ENCODE peak calls at places on chromosomes 3 and 15, in four cellular contexts. One of them, this sample, is unnamed.

GRCh38 chr15:62591842-62592838 is 427.1 kb upstream of the C2CD4B start:
- DNase-seq in activated CD4-positive, alpha-beta T cell treated with anti-CD3 and anti-CD28 coated beads, Interleukin-2, amount 10 ng/mL, durations not matched to agents 7 days and 5 days: no peak
- DNase-seq in astrocyte of the cerebellum: no peak
- DNase-seq in activated naive CD4-positive, alpha-beta T cell treated with anti-CD3 and anti-CD28 coated beads for 36 hours: no peak
- DNase-seq in this sample: no peak

GRCh38 chr15:51917493-51917892 is 54.1 kb downstream of the LEO1 start:
- DNase-seq in activated CD4-positive, alpha-beta T cell treated with anti-CD3 and anti-CD28 coated beads, Interleukin-2, amount 10 ng/mL, durations not matched to agents 7 days and 5 days: no peak
- DNase-seq in astrocyte of the cerebellum: no peak
- DNase-seq in activated naive CD4-positive, alpha-beta T cell treated with anti-CD3 and anti-CD28 coated beads for 36 hours: peak
- DNase-seq in this sample: peak

GRCh38 chr15:63231717-63232116 is 42.3 kb downstream of the RAB8B start:
- DNase-seq in activated CD4-positive, alpha-beta T cell treated with anti-CD3 and anti-CD28 coated beads, Interleukin-2, amount 10 ng/mL, durations not matched to agents 7 days and 5 days: no peak
- DNase-seq in astrocyte of the cerebellum: no peak
- DNase-seq in activated naive CD4-positive, alpha-beta T cell treated with anti-CD3 and anti-CD28 coated beads for 36 hours: no peak
- DNase-seq in this sample: no peak

GRCh38 chr3:118628704-118629341 is 405.8 kb downstream of the IGSF11 start:
- DNase-seq in activated CD4-positive, alpha-beta T cell treated with anti-CD3 and anti-CD28 coated beads, Interleukin-2, amount 10 ng/mL, durations not matched to agents 7 days and 5 days: peak
- DNase-seq in astrocyte of the cerebellum: peak
- DNase-seq in activated naive CD4-positive, alpha-beta T cell treated with anti-CD3 and anti-CD28 coated beads for 36 hours: peak
- DNase-seq in this sample: peak

GRCh38 chr3:119627461-119627860 is 29.8 kb downstream of the PLA1A start:
- DNase-seq in activated CD4-positive, alpha-beta T cell treated with anti-CD3 and anti-CD28 coated beads, Interleukin-2, amount 10 ng/mL, durations not matched to agents 7 days and 5 days: no peak
- DNase-seq in astrocyte of the cerebellum: no peak
- DNase-seq in activated naive CD4-positive, alpha-beta T cell treated with anti-CD3 and anti-CD28 coated beads for 36 hours: peak
- DNase-seq in this sample: peak

GRCh38 chr15:73886717-73887345 is 13.5 kb downstream of the TBC1D21 start:
- DNase-seq in activated CD4-positive, alpha-beta T cell treated with anti-CD3 and anti-CD28 coated beads, Interleukin-2, amount 10 ng/mL, durations not matched to agents 7 days and 5 days: no peak
- DNase-seq in astrocyte of the cerebellum: no peak
- DNase-seq in activated naive CD4-positive, alpha-beta T cell treated with anti-CD3 and anti-CD28 coated beads for 36 hours: no peak
- DNase-seq in this sample: no peak

GRCh38 chr15:52485290-52485689 is 43.4 kb downstream of the MYO5A start:
- DNase-seq in activated CD4-positive, alpha-beta T cell treated with anti-CD3 and anti-CD28 coated beads, Interleukin-2, amount 10 ng/mL, durations not matched to agents 7 days and 5 days: no peak
- DNase-seq in astrocyte of the cerebellum: no peak
- DNase-seq in activated naive CD4-positive, alpha-beta T cell treated with anti-CD3 and anti-CD28 coated beads for 36 hours: no peak
- DNase-seq in this sample: no peak

GRCh38 chr15:101167366-101167790 is 84.5 kb downstream of the CHSY1 start:
- DNase-seq in activated CD4-positive, alpha-beta T cell treated with anti-CD3 and anti-CD28 coated beads, Interleukin-2, amount 10 ng/mL, durations not matched to agents 7 days and 5 days: no peak
- DNase-seq in astrocyte of the cerebellum: no peak
- DNase-seq in activated naive CD4-positive, alpha-beta T cell treated with anti-CD3 and anti-CD28 coated beads for 36 hours: no peak
- DNase-seq in this sample: no peak

GRCh38 chr15:65399001-65399706 is 21.4 kb upstream of the IGDCC3 start:
- DNase-seq in activated CD4-positive, alpha-beta T cell treated with anti-CD3 and anti-CD28 coated beads, Interleukin-2, amount 10 ng/mL, durations not matched to agents 7 days and 5 days: no peak
- DNase-seq in astrocyte of the cerebellum: no peak
- DNase-seq in activated naive CD4-positive, alpha-beta T cell treated with anti-CD3 and anti-CD28 coated beads for 36 hours: no peak
- DNase-seq in this sample: no peak

GRCh38 chr15:61994216-61994615 is 66.0 kb downstream of the VPS13C start:
- DNase-seq in activated CD4-positive, alpha-beta T cell treated with anti-CD3 and anti-CD28 coated beads, Interleukin-2, amount 10 ng/mL, durations not matched to agents 7 days and 5 days: no peak
- DNase-seq in astrocyte of the cerebellum: peak
- DNase-seq in activated naive CD4-positive, alpha-beta T cell treated with anti-CD3 and anti-CD28 coated beads for 36 hours: no peak
- DNase-seq in this sample: no peak

GRCh38 chr15:89551502-89551901 is 23.8 kb upstream of the TICRR start:
- DNase-seq in activated CD4-positive, alpha-beta T cell treated with anti-CD3 and anti-CD28 coated beads, Interleukin-2, amount 10 ng/mL, durations not matched to agents 7 days and 5 days: no peak
- DNase-seq in astrocyte of the cerebellum: no peak
- DNase-seq in activated naive CD4-positive, alpha-beta T cell treated with anti-CD3 and anti-CD28 coated beads for 36 hours: no peak
- DNase-seq in this sample: no peak

GRCh38 chr15:62464705-62465104 is 299.6 kb upstream of the C2CD4B start:
- DNase-seq in activated CD4-positive, alpha-beta T cell treated with anti-CD3 and anti-CD28 coated beads, Interleukin-2, amount 10 ng/mL, durations not matched to agents 7 days and 5 days: no peak
- DNase-seq in astrocyte of the cerebellum: no peak
- DNase-seq in activated naive CD4-positive, alpha-beta T cell treated with anti-CD3 and anti-CD28 coated beads for 36 hours: no peak
- DNase-seq in this sample: no peak

GRCh38 chr15:75355369-75355768 is 8.5 kb downstream of the NEIL1 start:
- DNase-seq in activated CD4-positive, alpha-beta T cell treated with anti-CD3 and anti-CD28 coated beads, Interleukin-2, amount 10 ng/mL, durations not matched to agents 7 days and 5 days: no peak
- DNase-seq in astrocyte of the cerebellum: no peak
- DNase-seq in activated naive CD4-positive, alpha-beta T cell treated with anti-CD3 and anti-CD28 coated beads for 36 hours: no peak
- DNase-seq in this sample: no peak

GRCh38 chr15:57591822-57592367 is at the start of gene MYZAP:
- DNase-seq in activated CD4-positive, alpha-beta T cell treated with anti-CD3 and anti-CD28 coated beads, Interleukin-2, amount 10 ng/mL, durations not matched to agents 7 days and 5 days: peak
- DNase-seq in astrocyte of the cerebellum: no peak
- DNase-seq in activated naive CD4-positive, alpha-beta T cell treated with anti-CD3 and anti-CD28 coated beads for 36 hours: peak
- DNase-seq in this sample: peak

GRCh38 chr3:16482194-16482769 is 31.2 kb downstream of the RFTN1 start:
- DNase-seq in activated CD4-positive, alpha-beta T cell treated with anti-CD3 and anti-CD28 coated beads, Interleukin-2, amount 10 ng/mL, durations not matched to agents 7 days and 5 days: no peak
- DNase-seq in astrocyte of the cerebellum: no peak
- DNase-seq in activated naive CD4-positive, alpha-beta T cell treated with anti-CD3 and anti-CD28 coated beads for 36 hours: no peak
- DNase-seq in this sample: no peak

GRCh38 chr15:47003568-47003967 is 713.7 kb upstream of the SEMA6D start:
- DNase-seq in activated CD4-positive, alpha-beta T cell treated with anti-CD3 and anti-CD28 coated beads, Interleukin-2, amount 10 ng/mL, durations not matched to agents 7 days and 5 days: no peak
- DNase-seq in astrocyte of the cerebellum: no peak
- DNase-seq in activated naive CD4-positive, alpha-beta T cell treated with anti-CD3 and anti-CD28 coated beads for 36 hours: no peak
- DNase-seq in this sample: no peak

GRCh38 chr15:85036716-85037115 is 55.1 kb downstream of the PDE8A start:
- DNase-seq in activated CD4-positive, alpha-beta T cell treated with anti-CD3 and anti-CD28 coated beads, Interleukin-2, amount 10 ng/mL, durations not matched to agents 7 days and 5 days: no peak
- DNase-seq in astrocyte of the cerebellum: no peak
- DNase-seq in activated naive CD4-positive, alpha-beta T cell treated with anti-CD3 and anti-CD28 coated beads for 36 hours: no peak
- DNase-seq in this sample: no peak

GRCh38 chr3:10495003-10495402 is 10.4 kb downstream of the ATP2B2 start:
- DNase-seq in activated CD4-positive, alpha-beta T cell treated with anti-CD3 and anti-CD28 coated beads, Interleukin-2, amount 10 ng/mL, durations not matched to agents 7 days and 5 days: no peak
- DNase-seq in astrocyte of the cerebellum: no peak
- DNase-seq in activated naive CD4-positive, alpha-beta T cell treated with anti-CD3 and anti-CD28 coated beads for 36 hours: no peak
- DNase-seq in this sample: no peak

GRCh38 chr3:16508242-16508575 is 5.3 kb downstream of the RFTN1 start:
- DNase-seq in activated CD4-positive, alpha-beta T cell treated with anti-CD3 and anti-CD28 coated beads, Interleukin-2, amount 10 ng/mL, durations not matched to agents 7 days and 5 days: no peak
- DNase-seq in astrocyte of the cerebellum: no peak
- DNase-seq in activated naive CD4-positive, alpha-beta T cell treated with anti-CD3 and anti-CD28 coated beads for 36 hours: no peak
- DNase-seq in this sample: no peak

GRCh38 chr15:58407366-58407765 is 24.4 kb upstream of the LIPC start:
- DNase-seq in activated CD4-positive, alpha-beta T cell treated with anti-CD3 and anti-CD28 coated beads, Interleukin-2, amount 10 ng/mL, durations not matched to agents 7 days and 5 days: no peak
- DNase-seq in astrocyte of the cerebellum: no peak
- DNase-seq in activated naive CD4-positive, alpha-beta T cell treated with anti-CD3 and anti-CD28 coated beads for 36 hours: no peak
- DNase-seq in this sample: no peak

GRCh38 chr15:45522931-45523331 is 376 bp upstream of the SLC30A4 start:
- DNase-seq in activated CD4-positive, alpha-beta T cell treated with anti-CD3 and anti-CD28 coated beads, Interleukin-2, amount 10 ng/mL, durations not matched to agents 7 days and 5 days: no peak
- DNase-seq in astrocyte of the cerebellum: no peak
- DNase-seq in activated naive CD4-positive, alpha-beta T cell treated with anti-CD3 and anti-CD28 coated beads for 36 hours: no peak
- DNase-seq in this sample: no peak

GRCh38 chr15:30870681-30871080 is 33.0 kb upstream of the FAN1 start:
- DNase-seq in activated CD4-positive, alpha-beta T cell treated with anti-CD3 and anti-CD28 coated beads, Interleukin-2, amount 10 ng/mL, durations not matched to agents 7 days and 5 days: no peak
- DNase-seq in astrocyte of the cerebellum: no peak
- DNase-seq in activated naive CD4-positive, alpha-beta T cell treated with anti-CD3 and anti-CD28 coated beads for 36 hours: no peak
- DNase-seq in this sample: no peak

GRCh38 chr3:72953325-72953956 is 43.2 kb upstream of the PPP4R2 start:
- DNase-seq in activated CD4-positive, alpha-beta T cell treated with anti-CD3 and anti-CD28 coated beads, Interleukin-2, amount 10 ng/mL, durations not matched to agents 7 days and 5 days: no peak
- DNase-seq in astrocyte of the cerebellum: no peak
- DNase-seq in activated naive CD4-positive, alpha-beta T cell treated with anti-CD3 and anti-CD28 coated beads for 36 hours: no peak
- DNase-seq in this sample: no peak

GRCh38 chr3:69541059-69541471 is 155.2 kb upstream of the FRMD4B start:
- DNase-seq in activated CD4-positive, alpha-beta T cell treated with anti-CD3 and anti-CD28 coated beads, Interleukin-2, amount 10 ng/mL, durations not matched to agents 7 days and 5 days: no peak
- DNase-seq in astrocyte of the cerebellum: no peak
- DNase-seq in activated naive CD4-positive, alpha-beta T cell treated with anti-CD3 and anti-CD28 coated beads for 36 hours: no peak
- DNase-seq in this sample: no peak

GRCh38 chr3:29486087-29486486 is 205.2 kb downstream of the RBMS3 start:
- DNase-seq in activated CD4-positive, alpha-beta T cell treated with anti-CD3 and anti-CD28 coated beads, Interleukin-2, amount 10 ng/mL, durations not matched to agents 7 days and 5 days: no peak
- DNase-seq in astrocyte of the cerebellum: peak
- DNase-seq in activated naive CD4-positive, alpha-beta T cell treated with anti-CD3 and anti-CD28 coated beads for 36 hours: no peak
- DNase-seq in this sample: no peak

GRCh38 chr3:8769088-8769822 is at the start of gene OXTR:
- DNase-seq in activated CD4-positive, alpha-beta T cell treated with anti-CD3 and anti-CD28 coated beads, Interleukin-2, amount 10 ng/mL, durations not matched to agents 7 days and 5 days: peak
- DNase-seq in astrocyte of the cerebellum: peak
- DNase-seq in activated naive CD4-positive, alpha-beta T cell treated with anti-CD3 and anti-CD28 coated beads for 36 hours: peak
- DNase-seq in this sample: peak